ENCODE peak calls at places on chromosomes 7 and 10, in five cellular contexts. G is colonic mucosa; N is NCI-H748 treated with DMSO at 0.1 percent for 48 hours; T is activated naive CD8-positive, alpha-beta T cell treated with anti-CD3 and anti-CD28 coated beads for 36 hours; M is NCI-H345. V is an unnamed sample.

GRCh38 chr10:31126593-31126992 is 94.9 kb upstream of the ZNF438 start:
- DNase-seq in T (no peak), N (no peak), G (no peak), M (no peak), V (no peak)

GRCh38 chr7:35787925-35788324 is 12.9 kb upstream of the SEPTIN7 start:
- DNase-seq in T (no peak), M (no peak), G (no peak), N (no peak), V (no peak)

GRCh38 chr10:106795619-106796018 is 368.9 kb downstream of the SORCS1 start:
- DNase-seq in M (no peak), T (no peak), N (no peak), G (peak), V (no peak)

GRCh38 chr10:78313047-78313381 is 279.4 kb downstream of the RPS24 start:
- DNase-seq in G (no peak), T (no peak), M (no peak), N (no peak), V (no peak)

GRCh38 chr7:27434729-27435400 is 192.3 kb downstream of the EVX1 start:
- DNase-seq in N (no peak), T (no peak), M (no peak), G (no peak), V (no peak)

GRCh38 chr7:372546-372938 is 82.6 kb downstream of the FOXL3 start:
- DNase-seq in M (no peak), G (no peak), N (no peak), T (no peak), V (no peak)

GRCh38 chr7:142384508-142384922 is 126.7 kb upstream of the PRSS58 start:
- DNase-seq in T (peak), M (no peak), G (no peak), N (no peak), V (no peak)

GRCh38 chr10:71575934-71576801 is 143.4 kb downstream of the C10orf105 start:
- DNase-seq in N (no peak), G (no peak), T (no peak), M (peak), V (peak)

GRCh38 chr7:77831481-77831880 is 32.9 kb downstream of the PHTF2 start:
- DNase-seq in G (no peak), M (no peak), T (no peak), N (no peak), V (no peak)

GRCh38 chr10:78604721-78605120 is 464.0 kb upstream of the ZMIZ1 start:
- DNase-seq in T (no peak), M (no peak), N (no peak), G (no peak), V (no peak)

GRCh38 chr10:73648975-73649829 is 6.6 kb downstream of the SYNPO2L start:
- DNase-seq in T (no peak), G (no peak), M (no peak), N (no peak), V (no peak)